ENCODE peak calls at places on chromosomes 1 and 21, in six cellular contexts. X is fibroblast of mammary gland, D is breast epithelium, H is mesenchymal stem cell, G is fibroblast of pulmonary artery, B is sigmoid colon. U is an unnamed sample.

GRCh38 chr1:101025283-101025679 is 303 bp downstream of the DPH5 start:
- DNase-seq in D (no peak), B (no peak), X (peak; percentile 31), G (peak; percentile 33), H (no peak), U (no peak)

GRCh38 chr1:215243275-215244054 is 160.9 kb downstream of the KCNK2 start:
- DNase-seq in X (peak; percentile 22), H (peak; percentile 68), D (no peak), B (no peak), G (no peak), U (no peak)

GRCh38 chr1:198677027-198677426 is 38.2 kb downstream of the PTPRC start:
- DNase-seq in X (no peak), H (no peak), G (no peak), B (no peak), D (no peak), U (no peak)

GRCh38 chr1:9112961-9113880 is 15.7 kb downstream of the GPR157 start:
- DNase-seq in B (peak; percentile 57), X (no peak), H (peak; percentile 65), G (no peak), D (no peak), U (no peak)

GRCh38 chr1:150516050-150516591 is 569 bp downstream of the FALEC start:
- DNase-seq in G (peak; percentile 13), H (peak; percentile 50), D (no peak), X (peak; percentile 22), B (no peak), U (no peak)

GRCh38 chr1:212520746-212521145 is 87.8 kb upstream of the ATF3 start:
- DNase-seq in D (no peak), H (no peak), G (no peak), B (no peak), X (no peak), U (no peak)

GRCh38 chr1:18902523-18903312 is at the start of gene ALDH4A1:
- DNase-seq in G (peak; percentile 98), X (peak; percentile 98), B (peak; percentile 99), D (peak; percentile 98), H (peak; percentile 99), U (peak; percentile 99)

GRCh38 chr21:41583274-41583790 is 75.4 kb upstream of the TMPRSS2 start:
- DNase-seq in G (no peak), B (no peak), D (peak; percentile 63), X (no peak), H (no peak), U (no peak)

GRCh38 chr1:113101588-113101987 is 28.6 kb downstream of the LRIG2 start:
- DNase-seq in H (peak; percentile 16), X (peak; percentile 58), B (no peak), D (no peak), G (peak; percentile 28), U (no peak)

GRCh38 chr1:202656951-202657646 is 53.2 kb downstream of the SYT2 start:
- DNase-seq in X (peak; percentile 25), D (no peak), G (peak; percentile 60), H (peak; percentile 61), B (no peak), U (no peak)

DNA sequence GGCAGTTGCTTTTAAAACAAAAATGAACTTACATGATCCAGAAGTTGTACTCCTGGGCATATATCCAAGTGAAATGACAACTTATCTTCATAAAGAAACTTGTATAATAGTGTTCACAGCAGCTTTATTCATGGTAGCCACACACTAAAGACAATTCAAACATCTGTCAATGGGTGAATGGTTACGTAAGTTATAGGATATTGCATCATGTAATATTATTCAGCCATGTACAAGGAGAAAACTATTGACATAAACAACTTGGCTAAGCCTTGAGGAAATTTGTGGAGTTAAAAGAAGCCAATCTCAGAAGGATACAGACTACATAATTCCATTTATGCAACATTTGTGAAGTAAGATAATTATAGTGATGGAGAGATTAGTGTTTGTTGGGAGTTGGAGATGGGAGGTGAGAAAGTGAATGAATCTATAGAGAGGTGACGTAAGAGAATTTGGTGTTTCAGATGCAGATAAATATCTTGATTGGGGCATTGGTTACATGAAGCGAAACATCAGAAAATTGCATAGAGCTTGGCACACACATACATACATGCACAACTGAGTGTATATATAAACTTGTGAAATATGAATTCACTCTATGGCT is 49.9 kb upstream of the GRIK1 start:
- DNase-seq in B (no peak), G (peak; percentile 3), D (no peak), X (peak; percentile 1), H (no peak), U (no peak)
- H3K4me3 ChIP-seq in B (no peak overlapping the region), G (no peak overlapping the region), D (no peak overlapping the region), X (no peak overlapping the region), H (no peak overlapping the region), U (no peak overlapping the region)

GRCh38 chr21:46429754-46430681 is 28.7 kb upstream of the DIP2A start:
- DNase-seq in G (no peak), B (no peak), D (no peak), X (no peak), H (no peak), U (no peak)

GRCh38 chr21:46431448-46431847 is 27.2 kb upstream of the DIP2A start:
- DNase-seq in D (no peak), X (no peak), B (no peak), G (no peak), H (no peak), U (no peak)

GRCh38 chr21:46428987-46429710 is 29.5 kb upstream of the DIP2A start:
- DNase-seq in H (no peak), X (no peak), G (no peak), D (no peak), B (no peak), U (no peak)

GRCh38 chr21:46434322-46434958 is 24.3 kb upstream of the DIP2A start:
- DNase-seq in H (no peak), G (no peak), B (no peak), X (no peak), D (no peak), U (no peak)

GRCh38 chr21:46431884-46432488 is 26.7 kb upstream of the DIP2A start:
- DNase-seq in H (no peak), G (no peak), X (no peak), D (no peak), B (no peak), U (no peak)
- H3K4me3 ChIP-seq in H (no peak overlapping the region), G (no peak overlapping the region), X (no peak overlapping the region), D (no peak overlapping the region), B (no peak overlapping the region), U (no peak overlapping the region)

DNA sequence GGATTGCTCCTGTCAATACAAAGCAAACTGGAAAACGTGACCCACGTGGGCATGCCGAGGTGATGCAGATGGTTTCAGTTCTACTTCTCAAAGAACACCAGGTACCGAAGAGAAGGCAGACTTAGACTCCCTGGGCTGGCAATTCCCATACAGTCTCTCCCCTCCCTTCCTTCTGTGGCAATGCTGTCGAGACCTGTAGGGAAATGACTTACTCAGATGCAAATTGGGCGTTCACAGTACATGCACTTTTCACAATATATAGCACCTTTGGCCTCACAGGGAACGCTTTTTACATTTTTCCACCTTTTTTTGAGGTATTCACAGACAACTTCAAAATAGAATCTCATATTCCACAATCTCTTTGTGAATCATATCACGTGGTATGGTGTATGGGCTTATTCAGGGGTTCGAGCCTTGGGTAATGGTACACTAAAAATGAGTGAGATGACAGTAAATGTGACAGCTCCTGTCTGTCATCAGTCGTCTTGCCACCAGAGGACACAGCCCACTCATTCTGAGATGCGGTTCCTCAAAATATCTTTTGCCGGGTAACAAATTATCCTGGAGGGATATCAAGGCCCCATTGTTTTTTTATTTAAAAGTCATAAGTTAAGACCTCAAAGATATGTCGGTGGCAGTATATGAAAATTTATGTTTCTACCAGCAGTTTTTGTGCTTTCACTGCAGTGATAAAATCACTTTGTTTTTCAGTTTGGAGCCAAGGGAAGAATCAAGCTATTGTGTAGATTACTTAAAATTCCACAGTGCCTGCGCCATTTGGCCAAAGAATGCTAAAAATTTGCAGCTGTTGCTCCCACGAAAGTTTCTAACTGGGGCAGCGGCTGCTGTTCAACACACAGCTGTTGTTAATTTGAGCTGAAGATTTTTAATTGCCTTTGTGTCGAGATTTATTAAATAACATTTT is 168.4 kb downstream of the ZZZ3 start:
- DNase-seq in D (no peak), H (peak; percentile 69), X (peak; percentile 79), B (no peak), G (peak; percentile 92), U (no peak)
- H3K4me3 ChIP-seq in D (no peak overlapping the region), H (no peak overlapping the region), X (no peak overlapping the region), B (no peak overlapping the region), G (no peak overlapping the region), U (no peak overlapping the region)

DNA sequence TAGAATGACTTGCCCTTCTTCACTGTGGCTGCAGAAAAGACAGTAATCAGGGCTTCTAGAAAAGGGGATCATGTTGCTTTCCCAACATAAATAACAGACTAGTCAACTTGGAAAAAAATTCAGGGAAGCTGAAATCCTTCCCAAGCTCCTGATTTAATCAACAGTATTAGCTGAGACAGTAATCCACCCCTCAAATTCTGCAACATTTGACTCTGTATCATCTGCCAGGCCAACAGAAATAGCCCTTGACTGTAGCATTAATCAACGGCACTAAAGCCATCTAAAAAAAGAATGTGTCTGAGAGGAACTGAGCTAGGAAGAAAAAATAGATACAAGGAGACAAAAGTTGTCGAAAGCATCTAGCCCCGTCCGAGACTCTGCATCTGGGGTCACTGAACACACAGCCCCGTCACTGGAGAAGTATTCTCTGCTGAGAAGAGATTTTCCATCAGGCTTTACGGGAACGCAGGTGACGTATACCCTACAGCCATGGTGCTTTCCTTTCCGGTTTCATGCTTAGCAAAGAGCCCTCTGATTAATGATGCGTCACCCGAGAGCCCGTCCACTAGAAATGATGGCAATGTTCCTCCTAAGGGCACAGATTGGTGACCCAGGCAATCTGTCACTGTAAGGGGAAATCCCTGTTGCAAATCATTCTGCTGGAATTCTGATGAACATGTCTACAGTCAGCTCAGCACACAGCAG is 42.1 kb upstream of the TP53BP2 start:
- DNase-seq in H (peak; percentile 96), D (no peak), G (peak; percentile 97), B (no peak), X (peak; percentile 95), U (no peak)
- H3K4me3 ChIP-seq in H (no peak overlapping the region), D (no peak overlapping the region), G (peak overlapping the region; percentile 19), B (no peak overlapping the region), X (no peak overlapping the region), U (no peak overlapping the region)

GRCh38 chr1:15246960-15247614 is at the start of gene FHAD1:
- DNase-seq in G (peak; percentile 63), B (peak; percentile 74), X (peak; percentile 54), D (peak; percentile 66), H (peak; percentile 69), U (no peak)
- H3K4me3 ChIP-seq in G (peak within 1 kb of the TSS; percentile 38), B (peak within 1 kb of the TSS; percentile 57), X (peak within 1 kb of the TSS; percentile 23), D (peak within 1 kb of the TSS; percentile 24), H (peak within 1 kb of the TSS; percentile 78), U (peak within 1 kb of the TSS; percentile 52)

GRCh38 chr1:41486053-41486891 is 1.8 kb upstream of the EDN2 start:
- DNase-seq in H (peak; percentile 53), X (no peak), G (peak; percentile 60), D (no peak), B (no peak), U (no peak)
- H3K4me3 ChIP-seq in H (no peak overlapping the region), X (no peak overlapping the region), G (no peak overlapping the region), D (peak overlapping the region; percentile 7), B (no peak overlapping the region), U (no peak overlapping the region)

U was measured in suprapubic skin.